ENCODE peak calls at places on chromosomes 2 and 18, in eight cellular contexts. R, I, C, N, M, K, T and V are unnamed samples.

GRCh38 chr2:96233880-96234316 is 25.3 kb upstream of the STARD7 start:
- DNase-seq in R (no peak), I (no peak), C (no peak), N (no peak), M (no peak), K (peak; percentile 47), T (no peak), V (no peak)

GRCh38 chr2:168530980-168531379 is 74.9 kb downstream of the CERS6 start:
- DNase-seq in R (no peak), I (no peak), C (no peak), N (no peak), M (no peak), K (no peak), T (no peak), V (no peak)

GRCh38 chr2:136765256-136765735 is at the start of gene THSD7B:
- DNase-seq in R (peak; percentile 76), I (no peak), C (no peak), N (no peak), M (peak; percentile 29), K (peak; percentile 48), T (no peak), V (no peak)

GRCh38 chr2:231934441-231935206 is 8.4 kb upstream of the NPPC start:
- DNase-seq in R (no peak), I (no peak), C (no peak), N (no peak), M (no peak), K (no peak), T (no peak), V (no peak)

GRCh38 chr2:196971574-196972279 is 45.2 kb upstream of the PGAP1 start:
- DNase-seq in R (no peak), I (no peak), C (no peak), N (no peak), M (no peak), K (no peak), T (no peak), V (no peak)

GRCh38 chr18:1392865-1393734 is 488.4 kb downstream of the ADCYAP1 start:
- DNase-seq in R (no peak), I (no peak), C (no peak), N (no peak), M (no peak), K (no peak), T (no peak), V (no peak)

GRCh38 chr2:46364797-46365457 is 67.7 kb downstream of the EPAS1 start:
- DNase-seq in R (no peak), I (no peak), C (peak; percentile 16), N (no peak), M (peak; percentile 30), K (peak; percentile 71), T (peak; percentile 35), V (no peak)

GRCh38 chr18:7084766-7085080 is 32.9 kb downstream of the LAMA1 start:
- DNase-seq in R (no peak), I (no peak), C (no peak), N (no peak), M (no peak), K (no peak), T (no peak), V (no peak)

GRCh38 chr2:240873805-240874714 is 5.4 kb downstream of the AGXT start:
- DNase-seq in R (peak; percentile 69), I (peak; percentile 76), C (no peak), N (no peak), M (peak; percentile 31), K (no peak), T (no peak), V (peak; percentile 42)

GRCh38 chr18:68301436-68301835 is 413.5 kb downstream of the TMX3 start:
- DNase-seq in R (no peak), I (no peak), C (no peak), N (no peak), M (no peak), K (no peak), T (no peak), V (no peak)

GRCh38 chr2:219251656-219252055 is 1.4 kb upstream of the TUBA4B start:
- DNase-seq in R (no peak), I (no peak), C (no peak), N (no peak), M (no peak), K (no peak), T (no peak), V (no peak)

GRCh38 chr2:33476100-33476792 is at the start of gene RASGRP3:
- DNase-seq in R (peak; percentile 83), I (peak; percentile 70), C (peak; percentile 26), N (peak; percentile 78), M (peak; percentile 17), K (peak; percentile 49), T (peak; percentile 49), V (peak; percentile 74)

GRCh38 chr2:237927135-237927534 is 39.7 kb upstream of the UBE2F start:
- DNase-seq in R (no peak), I (no peak), C (no peak), N (no peak), M (peak; percentile 36), K (no peak), T (no peak), V (no peak)

GRCh38 chr2:195721042-195721441 is 64.0 kb downstream of the SLC39A10 start:
- DNase-seq in R (no peak), I (no peak), C (peak; percentile 2), N (no peak), M (no peak), K (no peak), T (no peak), V (no peak)

GRCh38 chr2:232541195-232541960 is 1.9 kb downstream of the CHRNG start:
- DNase-seq in R (peak; percentile 24), I (peak; percentile 45), C (no peak), N (no peak), M (no peak), K (no peak), T (no peak), V (no peak)

GRCh38 chr18:29154196-29154757 is 977.3 kb upstream of the CDH2 start:
- DNase-seq in R (no peak), I (no peak), C (no peak), N (no peak), M (no peak), K (no peak), T (no peak), V (no peak)

GRCh38 chr2:21781962-21782361 is 658.2 kb downstream of the TDRD15 start:
- DNase-seq in R (no peak), I (no peak), C (no peak), N (no peak), M (no peak), K (no peak), T (no peak), V (no peak)

GRCh38 chr2:175135177-175135576 is 32.8 kb downstream of the ATF2 start:
- DNase-seq in R (no peak), I (no peak), C (no peak), N (no peak), M (no peak), K (no peak), T (no peak), V (no peak)

GRCh38 chr2:154452906-154453493 is 245.5 kb upstream of the KCNJ3 start:
- DNase-seq in R (no peak), I (no peak), C (peak; percentile 27), N (no peak), M (no peak), K (peak; percentile 7), T (no peak), V (no peak)
- TF ChIP-seq CTCF in R (peak; percentile 25), I (peak; percentile 43), C (peak; percentile 38), N (no peak), M (no peak), K (peak; percentile 54), T (peak; percentile 53), V (peak; percentile 21)

GRCh38 chr18:53698907-53699306 is 525.6 kb downstream of the MBD2 start:
- DNase-seq in R (no peak), I (no peak), C (no peak), N (no peak), M (peak; percentile 52), K (peak; percentile 29), T (peak; percentile 3), V (no peak)
- TF ChIP-seq CTCF in R (peak; percentile 57), I (peak; percentile 57), C (peak; percentile 14), N (no peak), M (peak; percentile 29), K (peak; percentile 56), T (peak; percentile 56), V (no peak)

GRCh38 chr2:133123912-133124311 is 444.4 kb downstream of the NCKAP5 start:
- DNase-seq in R (no peak), I (no peak), C (no peak), N (no peak), M (no peak), K (no peak), T (no peak), V (no peak)

GRCh38 chr2:133124446-133124845 is 443.8 kb downstream of the NCKAP5 start:
- DNase-seq in R (no peak), I (no peak), C (no peak), N (no peak), M (no peak), K (no peak), T (no peak), V (no peak)

GRCh38 chr2:133120310-133120709 is 448.0 kb downstream of the NCKAP5 start:
- DNase-seq in R (no peak), I (no peak), C (no peak), N (no peak), M (no peak), K (no peak), T (no peak), V (no peak)

GRCh38 chr2:133123393-133123792 is 444.9 kb downstream of the NCKAP5 start:
- DNase-seq in R (no peak), I (no peak), C (no peak), N (no peak), M (no peak), K (no peak), T (no peak), V (no peak)

DNA sequence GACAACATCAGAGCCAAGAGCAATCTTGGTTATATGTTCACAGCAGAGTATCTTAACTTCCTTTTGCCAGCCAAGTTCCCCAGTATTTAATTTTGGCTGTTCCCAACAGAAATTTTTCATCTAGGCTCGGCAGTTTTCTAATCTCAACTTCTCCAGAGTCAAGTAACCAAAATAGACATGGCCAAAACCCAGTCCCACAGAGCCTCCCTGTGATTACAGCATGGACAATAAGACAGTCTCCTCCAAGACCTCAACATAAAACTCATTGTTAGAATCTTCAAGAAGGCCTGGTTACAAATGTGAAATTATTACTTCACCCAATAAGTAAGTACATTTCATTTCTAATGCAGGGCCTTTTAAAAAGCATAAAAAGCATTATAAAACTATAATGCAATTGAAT is 445.7 kb downstream of the NCKAP5 start:
- DNase-seq in R (no peak), I (no peak), C (no peak), N (no peak), M (no peak), K (no peak), T (no peak), V (no peak)
- TF ChIP-seq CTCF in R (no peak), I (no peak), C (no peak), N (no peak), M (no peak), K (no peak), T (no peak), V (no peak)

DNA sequence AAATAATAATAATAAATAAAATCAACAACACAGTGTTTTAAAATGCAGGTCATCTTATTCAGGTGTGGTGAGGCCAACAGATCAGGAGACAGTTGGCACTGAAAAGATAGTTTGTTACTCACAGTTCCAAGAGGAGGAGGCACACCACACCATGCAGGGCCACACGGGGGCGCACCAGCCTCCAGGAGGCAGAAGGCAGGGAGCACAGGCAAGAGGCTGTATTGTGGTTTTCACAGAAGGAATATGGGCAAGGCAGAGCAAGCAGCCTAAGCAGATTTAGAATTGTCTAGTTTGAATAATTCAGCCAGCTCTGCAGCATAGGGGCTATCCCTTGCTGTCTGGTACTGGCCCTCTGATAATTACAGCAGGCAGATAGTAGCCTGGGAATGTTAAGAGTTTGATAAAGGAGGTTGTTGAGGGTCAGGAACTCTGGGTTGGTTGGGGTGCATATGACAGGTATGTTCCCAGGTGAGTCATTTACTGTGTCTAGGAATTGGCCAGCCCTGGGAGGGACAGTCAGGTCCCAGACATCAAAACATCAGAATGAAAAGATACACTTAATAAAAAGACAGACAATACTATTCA is 31.3 kb downstream of the KIAA2012 start:
- DNase-seq in R (no peak), I (peak; percentile 69), C (peak; percentile 40), N (no peak), M (peak; percentile 90), K (peak; percentile 37), T (peak; percentile 39), V (peak; percentile 50)
- TF ChIP-seq CTCF in R (peak; percentile 34), I (peak; percentile 48), C (peak; percentile 93), N (no peak), M (peak; percentile 77), K (peak; percentile 80), T (peak; percentile 71), V (peak; percentile 72)